ENCODE peak calls at places on chromosomes 4 and X, in eight cellular contexts. B, J, N, M, E, V, O and Z are unnamed samples.

GRCh38 chrX:12949205-12949926 is 25.5 kb upstream of the TMSB4X start:
- DNase-seq in E (no peak), O (no peak), N (no peak), J (no peak), B (no peak), V (no peak), M (no peak), Z (no peak)

GRCh38 chr4:141047228-141047884 is 85.9 kb downstream of the RNF150 start:
- DNase-seq in M (no peak), B (no peak), E (no peak), O (no peak), N (peak; percentile 52), V (no peak), J (no peak), Z (no peak)

GRCh38 chrX:23699636-23700194 is 32.4 kb downstream of the PRDX4 start:
- DNase-seq in J (no peak), M (peak; percentile 63), V (no peak), B (no peak), N (no peak), E (peak; percentile 45), O (no peak), Z (peak; percentile 32)

GRCh38 chr4:56641494-56642051 is 39.5 kb downstream of the HOPX start:
- DNase-seq in J (no peak), B (no peak), M (no peak), V (no peak), N (peak; percentile 91), E (no peak), O (no peak), Z (no peak)

GRCh38 chr4:2337131-2337723 is 75.3 kb upstream of the MXD4 start:
- DNase-seq in J (no peak), O (no peak), M (peak; percentile 32), V (no peak), E (peak; percentile 41), N (no peak), B (no peak), Z (no peak)

GRCh38 chr4:139916041-139916440 is 237.9 kb downstream of the MAML3 start:
- DNase-seq in J (no peak), B (no peak), V (no peak), E (no peak), O (no peak), M (no peak), N (no peak), Z (no peak)

GRCh38 chrX:136781180-136781797 is 557 bp upstream of the ARHGEF6 start:
- DNase-seq in E (no peak), V (no peak), M (no peak), J (no peak), N (no peak), O (no peak), B (no peak), Z (no peak)

GRCh38 chrX:130299279-130300009 is 30.7 kb upstream of the ZNF280C start:
- DNase-seq in N (no peak), E (no peak), M (no peak), O (no peak), B (no peak), V (peak; percentile 58), J (no peak), Z (no peak)

GRCh38 chr4:114729339-114729738 is 130.7 kb downstream of the UGT8 start:
- DNase-seq in N (no peak), V (no peak), O (no peak), M (no peak), B (no peak), J (no peak), E (no peak), Z (no peak)

GRCh38 chrX:68508799-68509198 is 9.9 kb downstream of the YIPF6 start:
- DNase-seq in B (no peak), M (no peak), V (no peak), N (peak; percentile 19), E (no peak), J (no peak), O (no peak), Z (no peak)

GRCh38 chr4:7185487-7186030 is 6.8 kb upstream of the SORCS2 start:
- DNase-seq in N (no peak), J (no peak), E (no peak), V (no peak), M (no peak), B (no peak), O (peak; percentile 31), Z (no peak)

GRCh38 chrX:128728943-128729342 is 676.7 kb upstream of the ACTRT1 start:
- DNase-seq in V (no peak), N (no peak), M (no peak), E (no peak), O (no peak), J (no peak), B (no peak), Z (no peak)

GRCh38 chr4:80361329-80361900 is 25.9 kb downstream of the CFAP299 start:
- DNase-seq in B (no peak), J (no peak), O (no peak), M (no peak), E (no peak), N (peak; percentile 44), V (no peak), Z (no peak)

GRCh38 chr4:15930314-15930713 is 8.2 kb downstream of the FGFBP1 start:
- DNase-seq in M (no peak), O (no peak), J (no peak), B (no peak), N (no peak), V (no peak), E (no peak), Z (no peak)

GRCh38 chr4:121344128-121344527 is 36.7 kb downstream of the QRFPR start:
- DNase-seq in J (no peak), M (no peak), V (no peak), O (no peak), B (no peak), N (no peak), E (no peak), Z (no peak)

GRCh38 chr4:111836601-111837000 is 308.7 kb upstream of the FAM241A start:
- DNase-seq in J (no peak), O (no peak), M (no peak), E (no peak), N (no peak), B (no peak), V (no peak), Z (no peak)

GRCh38 chr4:117560329-117560728 is 474.0 kb upstream of the NDST3 start:
- DNase-seq in J (no peak), B (no peak), M (no peak), O (no peak), N (peak; percentile 41), V (no peak), E (no peak), Z (no peak)

GRCh38 chr4:650461-650860 is 23.6 kb downstream of the ATP5ME start:
- DNase-seq in E (no peak), J (no peak), N (no peak), B (no peak), V (peak; percentile 4), O (no peak), M (no peak), Z (no peak)

GRCh38 chrX:134803551-134804183 is 145.4 kb upstream of the PLAC1 start:
- DNase-seq in O (no peak), E (no peak), N (no peak), B (no peak), M (no peak), V (no peak), J (no peak), Z (no peak)

GRCh38 chrX:147340947-147341346 is 526.4 kb upstream of the CXorf51A start:
- DNase-seq in J (no peak), O (no peak), N (no peak), V (no peak), M (no peak), B (no peak), E (no peak), Z (no peak)

DNA sequence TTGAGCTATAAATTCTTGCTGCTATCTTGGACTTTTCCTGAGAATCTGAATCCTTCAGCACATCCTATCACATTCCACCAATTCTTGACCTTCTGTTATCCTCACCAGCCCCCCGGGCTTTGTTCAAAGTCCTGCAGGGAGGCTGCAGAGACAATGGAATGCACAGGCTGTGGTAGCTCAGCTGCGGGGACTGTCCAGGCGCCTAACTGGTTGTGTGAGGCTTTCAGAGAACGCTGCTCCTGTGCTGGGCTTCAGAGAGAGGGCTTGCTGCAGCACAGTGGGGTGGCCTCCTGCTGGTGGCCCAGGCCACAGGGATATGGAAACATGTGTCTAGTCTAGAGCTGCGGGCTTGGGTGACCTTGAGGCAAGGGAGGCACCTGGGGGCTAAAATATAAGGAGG is 196.4 kb upstream of the GATB start:
- DNase-seq in B (no peak), V (no peak), N (no peak), E (peak; percentile 55), O (no peak), M (no peak), J (no peak), Z (no peak)
- TF ChIP-seq CTCF in B (no peak), V (no peak), N (no peak), E (no peak), O (no peak), M (no peak), J (peak; percentile 13), Z (no peak)

DNA sequence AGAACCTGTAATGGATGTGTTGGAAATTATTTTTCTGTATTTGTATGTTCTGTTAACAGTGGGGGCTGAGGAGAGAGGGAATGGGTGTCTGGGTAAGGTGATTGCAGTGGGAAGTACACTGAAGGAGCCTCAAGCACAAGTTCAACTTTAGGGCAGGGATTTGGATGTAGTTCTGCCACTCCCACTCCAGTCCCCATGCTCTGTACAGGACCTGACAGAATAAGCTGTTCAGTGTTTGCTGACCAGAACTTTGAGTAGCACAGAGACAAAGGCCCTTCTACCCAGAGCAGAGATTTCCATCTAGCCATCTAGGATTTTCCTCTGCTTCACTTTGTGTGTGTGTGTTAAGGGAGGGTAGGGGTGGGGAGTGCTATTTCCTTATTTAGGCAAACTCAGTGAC is 49.2 kb downstream of the VSIG4 start:
- DNase-seq in B (no peak), N (no peak), V (no peak), O (no peak), E (no peak), M (no peak), J (no peak), Z (no peak)
- TF ChIP-seq CTCF in B (no peak), N (no peak), V (no peak), O (no peak), E (no peak), M (no peak), J (no peak), Z (no peak)

DNA sequence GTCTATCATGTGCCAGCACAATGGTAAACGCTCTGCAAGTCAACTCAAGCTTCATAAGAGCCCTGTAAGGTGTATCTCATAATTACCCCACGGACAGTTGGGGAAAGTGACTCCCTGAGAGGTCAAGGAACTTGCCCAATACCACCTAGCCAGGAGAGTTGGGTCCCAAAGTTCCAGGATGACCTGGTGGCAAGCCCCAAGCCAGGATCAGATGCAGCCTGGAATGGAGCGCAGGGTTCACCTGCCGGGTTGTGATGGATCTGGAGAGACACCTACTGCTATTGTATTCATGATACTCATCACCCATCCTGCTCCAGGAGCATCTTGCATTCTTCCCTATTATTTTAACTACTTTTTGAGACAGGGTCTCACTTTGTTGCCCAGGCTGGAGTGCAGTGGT is 36.1 kb downstream of the ZBTB49 start:
- DNase-seq in J (no peak), V (no peak), O (no peak), N (no peak), B (no peak), E (no peak), M (no peak), Z (no peak)
- TF ChIP-seq CTCF in J (no peak), V (no peak), O (no peak), N (no peak), B (no peak), E (no peak), M (no peak), Z (no peak)

DNA sequence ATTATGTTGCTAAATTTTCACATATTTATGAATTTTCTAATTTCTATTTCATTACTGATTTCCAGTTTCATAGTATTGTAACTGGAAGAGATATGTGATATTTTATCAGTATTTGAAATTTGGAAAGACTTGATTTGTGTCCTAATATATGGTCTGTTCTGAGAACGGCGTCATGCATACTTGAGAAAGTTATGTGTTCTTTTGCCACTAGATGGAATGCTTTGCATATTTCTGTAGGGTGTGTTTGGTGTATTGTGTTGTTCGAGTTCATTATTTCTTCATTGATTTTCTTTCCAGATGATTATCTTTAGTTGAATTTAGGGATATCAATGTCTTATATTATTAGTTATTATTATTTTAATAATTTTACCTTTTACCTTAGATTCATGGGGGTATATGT is 110.6 kb upstream of the ITM2A start:
- DNase-seq in E (no peak), B (no peak), V (no peak), M (no peak), J (no peak), N (peak; percentile 4), O (no peak), Z (no peak)
- TF ChIP-seq CTCF in E (no peak), B (no peak), V (no peak), M (no peak), J (no peak), N (no peak), O (peak; percentile 17), Z (no peak)